ENCODE peak calls at places on chromosomes 12 and 14, in six cellular contexts. M is pancreas, B is fibroblast of lung, U is LoVo, Z is glomerular endothelial cell, H is SHP77. D is an unnamed sample.

GRCh38 chr14:73785336-73785833 is 66.2 kb upstream of the PTGR2 start:
- DNase-seq in Z (no peak), M (no peak), H (no peak), U (peak), B (peak), D (peak)

GRCh38 chr12:104387190-104387589 is 69.6 kb upstream of the CHST11 start:
- DNase-seq in Z (no peak), H (peak), M (no peak), B (peak), U (peak), D (peak)

GRCh38 chr12:26156201-26156871 is 31.5 kb upstream of the BHLHE41 start:
- DNase-seq in U (no peak), Z (no peak), M (no peak), B (peak), H (no peak), D (no peak)

GRCh38 chr14:21520718-21521117 is 5.4 kb downstream of the SALL2 start:
- DNase-seq in M (no peak), Z (no peak), H (no peak), U (no peak), B (no peak), D (no peak)

GRCh38 chr14:101962503-101962874 is 1.9 kb upstream of the DYNC1H1 start:
- DNase-seq in M (peak), Z (no peak), U (no peak), H (peak), B (peak), D (peak)

GRCh38 chr12:121789800-121790748 is 3.4 kb downstream of the RHOF start:
- DNase-seq in U (no peak), Z (no peak), B (no peak), M (no peak), H (no peak), D (no peak)

GRCh38 chr14:48973136-48973535 is 613.0 kb downstream of the RPS29 start:
- DNase-seq in U (no peak), Z (no peak), H (no peak), B (peak), M (no peak), D (no peak)

GRCh38 chr14:101133068-101133467 is 229.5 kb upstream of the RTL1 start:
- DNase-seq in M (no peak), B (no peak), U (no peak), H (no peak), Z (no peak), D (no peak)

GRCh38 chr14:104421892-104422291 is 157.7 kb upstream of the C14orf180 start:
- DNase-seq in U (no peak), M (no peak), H (no peak), Z (no peak), B (no peak), D (no peak)

GRCh38 chr14:68487805-68488590 is 304.9 kb downstream of the ZFP36L1 start:
- DNase-seq in Z (no peak), B (peak), U (no peak), M (no peak), H (no peak), D (peak)

GRCh38 chr14:104661086-104661485 is 28.3 kb upstream of the INF2 start:
- DNase-seq in B (no peak), M (no peak), U (no peak), Z (no peak), H (no peak), D (no peak)

GRCh38 chr12:90631581-90631980 is 323.4 kb downstream of the CCER1 start:
- DNase-seq in Z (no peak), B (no peak), H (no peak), U (no peak), M (no peak), D (no peak)

GRCh38 chr12:45674583-45674982 is 54.9 kb upstream of the ARID2 start:
- DNase-seq in B (peak), U (peak), M (no peak), H (no peak), Z (peak), D (peak)